ENCODE peak calls at places on chromosome 12, in eight cellular contexts. P is adrenal gland, U is cardiac fibroblast, M is endodermal cell, E is A549, R is psoas muscle, W is neural crest cell, A is hepatocyte. O is an unnamed sample.
A peak's percentile ranks its signal among the peaks of the same experiment; 100 is the strongest.

GRCh38 chr12:69872804-69873203 is 47.8 kb downstream of the MYRFL start:
- DNase-seq in R (no peak), E (no peak), A (no peak), M (no peak), P (no peak), W (no peak), U (peak; percentile 33), O (no peak)

GRCh38 chr12:106114084-106115068 is 24.4 kb downstream of the NUAK1 start:
- DNase-seq in P (no peak), R (peak; percentile 68), W (no peak), A (no peak), M (no peak), U (peak; percentile 58), E (peak; percentile 83), O (no peak)

GRCh38 chr12:133129368-133130037 is 571 bp downstream of the ZNF891 start:
- DNase-seq in U (peak; percentile 46), M (peak; percentile 52), A (no peak), P (no peak), E (no peak), W (no peak), R (no peak), O (no peak)

GRCh38 chr12:91877461-91878230 is 268.0 kb downstream of the BTG1 start:
- DNase-seq in R (no peak), M (no peak), P (no peak), E (no peak), A (no peak), U (no peak), W (no peak), O (no peak)

GRCh38 chr12:57729321-57729844 is 9.2 kb downstream of the AGAP2 start:
- DNase-seq in U (no peak), E (no peak), P (no peak), W (no peak), M (peak; percentile 21), A (no peak), R (no peak), O (no peak)

GRCh38 chr12:59115995-59116394 is 195.7 kb upstream of the LRIG3 start:
- DNase-seq in P (no peak), W (no peak), E (no peak), R (no peak), A (no peak), M (peak; percentile 74), U (no peak), O (no peak)

GRCh38 chr12:119308743-119309456 is 25.6 kb upstream of the CCDC60 start:
- DNase-seq in P (no peak), A (no peak), U (no peak), E (no peak), R (peak; percentile 63), W (peak; percentile 9), M (peak; percentile 51), O (no peak)

GRCh38 chr12:71947645-71948105 is 9.0 kb downstream of the TPH2 start:
- DNase-seq in E (no peak), P (no peak), A (peak; percentile 72), R (peak; percentile 34), M (peak; percentile 91), W (peak; percentile 16), U (peak; percentile 47), O (no peak)

GRCh38 chr12:130162771-130163460 is 652 bp downstream of the FZD10 start:
- DNase-seq in P (no peak), U (no peak), M (peak; percentile 83), R (no peak), A (no peak), E (no peak), W (no peak), O (no peak)

GRCh38 chr12:26513357-26514043 is 318.1 kb downstream of the SSPN start:
- DNase-seq in R (no peak), U (no peak), M (no peak), W (no peak), A (no peak), E (no peak), P (no peak), O (no peak)

GRCh38 chr12:29447285-29447975 is 50.1 kb downstream of the OVCH1 start:
- DNase-seq in M (no peak), R (no peak), P (no peak), U (no peak), A (no peak), W (no peak), E (no peak), O (no peak)

GRCh38 chr12:101287357-101287756 is 7.5 kb downstream of the UTP20 start:
- DNase-seq in U (no peak), M (no peak), A (no peak), P (no peak), E (no peak), R (no peak), W (no peak), O (no peak)

GRCh38 chr12:130872179-130873096 is 572 bp downstream of the RAN start:
- DNase-seq in A (peak; percentile 77), W (peak; percentile 17), E (peak; percentile 46), U (peak; percentile 28), R (peak; percentile 67), P (peak; percentile 29), M (peak; percentile 68), O (no peak)

GRCh38 chr12:120363274-120363855 is 5.6 kb downstream of the MSI1 start:
- DNase-seq in A (no peak), P (no peak), M (peak; percentile 74), E (no peak), R (no peak), U (no peak), W (no peak), O (peak; percentile 58)

GRCh38 chr12:153080-153746 is 60.7 kb downstream of the SLC6A12 start:
- DNase-seq in A (peak; percentile 89), W (peak; percentile 73), E (peak; percentile 79), M (peak; percentile 98), U (peak; percentile 48), R (peak; percentile 64), P (peak; percentile 45), O (peak; percentile 94)

GRCh38 chr12:104975621-104976343 is 10.3 kb upstream of the NOPCHAP1 start:
- DNase-seq in E (no peak), P (no peak), R (no peak), W (no peak), U (peak; percentile 77), M (no peak), A (no peak), O (no peak)

GRCh38 chr12:105102673-105103072 is 4.9 kb upstream of the WASHC4 start:
- DNase-seq in R (no peak), A (no peak), P (no peak), E (no peak), U (no peak), W (no peak), M (no peak), O (no peak)

GRCh38 chr12:107356937-107357295 is 263.6 kb upstream of the CRY1 start:
- DNase-seq in R (no peak), P (no peak), A (no peak), M (no peak), E (no peak), W (no peak), U (no peak), O (no peak)

GRCh38 chr12:25496098-25496587 is 56.9 kb downstream of the LMNTD1 start:
- DNase-seq in P (no peak), W (no peak), R (no peak), M (no peak), U (peak; percentile 28), A (peak; percentile 8), E (no peak), O (no peak)

GRCh38 chr12:132662901-132663755 is 24.0 kb downstream of the POLE start:
- DNase-seq in U (no peak), W (no peak), A (no peak), R (no peak), E (no peak), P (no peak), M (no peak), O (no peak)

GRCh38 chr12:109422251-109422650 is 54.8 kb downstream of the KCTD10 start:
- DNase-seq in E (no peak), W (no peak), R (no peak), M (peak; percentile 59), U (no peak), P (no peak), A (no peak), O (no peak)

GRCh38 chr12:124727922-124728321 is 135.7 kb downstream of the SCARB1 start:
- DNase-seq in E (peak; percentile 52), U (no peak), P (no peak), W (no peak), A (no peak), M (no peak), R (no peak), O (no peak)

GRCh38 chr12:3490848-3491382 is at the start of gene PRMT8:
- DNase-seq in E (no peak), W (peak; percentile 48), R (no peak), A (peak; percentile 26), U (peak; percentile 6), M (peak; percentile 90), P (no peak), O (no peak)

GRCh38 chr12:12611512-12612306 is at the start of gene CREBL2:
- DNase-seq in W (peak; percentile 79), M (peak; percentile 97), A (peak; percentile 97), U (peak; percentile 96), R (peak; percentile 98), E (peak; percentile 97), P (peak; percentile 98), O (peak; percentile 75)
- TF ChIP-seq CTCF in W (no peak), M (peak; percentile 23), A (no peak), U (no peak), R (no peak), E (no peak), P (no peak), O (no peak)

DNA sequence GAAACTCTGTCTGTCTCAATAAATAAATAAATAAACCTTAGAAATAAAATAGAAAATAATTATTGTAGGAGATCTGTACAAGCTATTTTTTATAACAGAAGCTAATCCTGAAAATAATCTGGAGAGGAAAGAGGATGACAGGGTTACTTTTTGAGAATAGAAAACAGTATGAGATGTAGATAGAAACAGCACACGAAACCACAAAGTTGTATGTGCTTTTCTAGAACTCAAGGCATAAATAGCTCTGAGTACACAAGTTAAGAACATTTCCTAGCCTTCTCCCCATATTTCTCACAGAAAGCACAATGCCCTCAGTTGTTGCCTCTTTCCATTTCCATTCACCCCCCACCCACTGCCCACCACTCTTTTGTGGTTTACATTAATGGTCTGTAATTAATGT is 35.7 kb downstream of the SLC38A4 start:
- DNase-seq in P (no peak), M (no peak), W (no peak), A (no peak), U (no peak), R (no peak), E (no peak), O (no peak)
- TF ChIP-seq CTCF in P (no peak), M (no peak), W (no peak), A (no peak), U (no peak), R (no peak), E (no peak), O (no peak)

DNA sequence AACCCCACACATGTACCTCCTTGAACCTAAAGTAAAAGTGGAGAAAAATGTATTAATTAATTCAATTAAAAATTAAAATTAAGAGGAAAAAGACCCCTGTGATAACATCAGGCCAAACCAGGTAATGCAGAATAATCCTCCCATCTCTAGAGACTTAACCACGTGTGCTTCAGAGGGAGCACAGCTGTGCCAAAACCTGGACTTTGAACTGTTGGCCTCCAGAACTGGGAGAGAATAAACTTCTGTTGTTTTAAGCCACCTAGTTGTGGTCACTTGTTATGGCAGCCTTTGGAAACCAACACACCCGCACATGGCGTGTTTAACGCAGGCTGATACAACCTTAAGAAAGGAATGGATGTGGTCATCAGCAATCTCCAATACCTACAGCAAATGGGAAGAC is 23.8 kb downstream of the OAS2 start:
- DNase-seq in A (peak; percentile 19), R (no peak), U (no peak), E (peak; percentile 53), W (no peak), P (no peak), M (no peak), O (no peak)
- TF ChIP-seq CTCF in A (no peak), R (no peak), U (no peak), E (no peak), W (no peak), P (no peak), M (peak; percentile 33), O (no peak)

GRCh38 chr12:93205361-93205760 is 172.4 kb upstream of the NUDT4 start:
- DNase-seq in U (no peak), E (no peak), P (no peak), A (no peak), W (no peak), M (no peak), R (no peak), O (no peak)
- TF ChIP-seq CTCF in U (no peak), E (no peak), P (no peak), A (no peak), W (no peak), M (no peak), R (no peak), O (no peak)

O was measured in D721Med.